ENCODE peak calls at places on chromosomes 2 and 18, in eight cellular contexts. I, W, J, P, K, D, Z and R are unnamed samples. For H3K27me3, the result is how much of the 10 kb centered on the place peaks cover.

GRCh38 chr2:128786296-128786695 is 467.6 kb upstream of the HS6ST1 start:
- DNase-seq in J (no peak), I (no peak), P (no peak), W (no peak), K (no peak), Z (no peak), D (no peak), R (no peak)

GRCh38 chr18:46387426-46388131 is 269.4 kb downstream of the LOXHD1 start:
- DNase-seq in W (no peak), I (no peak), J (no peak), Z (no peak), K (peak), P (peak), D (no peak), R (no peak)

GRCh38 chr2:188151670-188152069 is 140.0 kb upstream of the GULP1 start:
- DNase-seq in I (no peak), D (no peak), W (no peak), Z (no peak), K (no peak), J (no peak), P (no peak), R (no peak)

GRCh38 chr2:201977651-201978050 is 56.0 kb upstream of the FZD7 start:
- DNase-seq in Z (no peak), D (no peak), P (no peak), W (no peak), J (no peak), K (peak), I (no peak), R (no peak)

GRCh38 chr2:28663359-28663758 is 88.3 kb upstream of the PPP1CB start:
- DNase-seq in K (no peak), W (peak), J (no peak), D (no peak), Z (no peak), I (no peak), P (no peak), R (no peak)

GRCh38 chr2:168438553-168438952 is 17.5 kb upstream of the CERS6 start:
- DNase-seq in D (no peak), K (no peak), P (no peak), J (no peak), Z (no peak), I (no peak), W (no peak), R (no peak)

GRCh38 chr2:46776687-46777327 is 138.8 kb downstream of the MCFD2 start:
- DNase-seq in J (no peak), W (peak), P (peak), D (peak), Z (peak), I (peak), K (peak), R (no peak)

GRCh38 chr2:28335666-28336065 is 57.0 kb upstream of the FOSL2 start:
- DNase-seq in Z (no peak), P (no peak), W (no peak), K (no peak), J (no peak), I (no peak), D (no peak), R (no peak)

GRCh38 chr2:107721178-107721577 is 105.5 kb upstream of the RGPD4 start:
- DNase-seq in I (no peak), P (no peak), K (peak), Z (no peak), D (no peak), W (no peak), J (no peak), R (no peak)

GRCh38 chr2:46441838-46442712 is 37.3 kb upstream of the TMEM247 start:
- DNase-seq in Z (no peak), K (no peak), P (no peak), D (no peak), W (no peak), I (no peak), J (no peak), R (no peak)

GRCh38 chr2:26652361-26653041 is 11.3 kb upstream of the CIB4 start:
- DNase-seq in W (no peak), D (no peak), K (no peak), P (no peak), I (peak), Z (no peak), J (peak), R (no peak)

GRCh38 chr2:143564419-143564818 is 435.2 kb downstream of the ARHGAP15 start:
- DNase-seq in W (no peak), I (no peak), P (no peak), Z (no peak), D (no peak), J (no peak), K (no peak), R (no peak)

GRCh38 chr2:15158532-15158931 is 402.6 kb downstream of the NBAS start:
- DNase-seq in J (no peak), I (no peak), Z (no peak), W (no peak), P (no peak), D (no peak), K (peak), R (no peak)

GRCh38 chr18:10771053-10771709 is 245.4 kb downstream of the NAPG start:
- DNase-seq in W (peak), P (no peak), J (no peak), D (no peak), K (peak), Z (no peak), I (no peak), R (no peak)

GRCh38 chr2:68565858-68566257 is 77.5 kb upstream of the PROKR1 start:
- DNase-seq in K (peak), I (no peak), P (no peak), D (peak), W (peak), J (no peak), Z (no peak), R (no peak)

GRCh38 chr2:138267902-138268254 is 233.7 kb upstream of the SPOPL start:
- DNase-seq in W (no peak), K (no peak), I (no peak), D (no peak), P (no peak), Z (no peak), J (no peak), R (no peak)

GRCh38 chr2:37156071-37156856 is 516 bp downstream of the EIF2AK2 start:
- DNase-seq in D (peak), I (peak), Z (no peak), P (peak), K (peak), J (peak), W (peak), R (no peak)

GRCh38 chr2:20190862-20191713 is 33.8 kb downstream of the SDC1 start:
- DNase-seq in Z (no peak), J (no peak), I (peak), W (no peak), K (no peak), P (no peak), D (peak), R (peak)

GRCh38 chr2:158403237-158403636 is 53.3 kb downstream of the CCDC148 start:
- DNase-seq in W (no peak), P (no peak), D (peak), K (no peak), J (no peak), I (no peak), Z (no peak), R (no peak)

GRCh38 chr2:64165696-64166095 is 21.5 kb upstream of the PELI1 start:
- DNase-seq in W (peak), D (no peak), P (no peak), Z (no peak), K (peak), J (no peak), I (no peak), R (no peak)

GRCh38 chr2:65576861-65577601 is 144.6 kb upstream of the SPRED2 start:
- DNase-seq in I (no peak), P (no peak), W (peak), J (peak), K (peak), Z (no peak), D (no peak), R (no peak)

GRCh38 chr18:62784338-62784965 is 69.1 kb downstream of the PHLPP1 start:
- DNase-seq in J (no peak), Z (no peak), K (no peak), P (no peak), I (no peak), W (no peak), D (no peak), R (no peak)

GRCh38 chr2:128369626-128370467 is 51.2 kb upstream of the HS6ST1 start:
- DNase-seq in Z (no peak), D (no peak), J (no peak), P (peak), K (no peak), I (no peak), W (no peak), R (no peak)

GRCh38 chr2:74374509-74375205 is 5.5 kb downstream of the DCTN1 start:
- DNase-seq in W (peak), J (no peak), Z (no peak), D (no peak), P (peak), K (peak), I (peak), R (peak)

GRCh38 chr2:17122887-17123501 is 395.2 kb downstream of the RAD51AP2 start:
- DNase-seq in K (no peak), J (no peak), I (no peak), D (no peak), P (no peak), W (no peak), Z (no peak), R (no peak)

GRCh38 chr18:76620326-76620813 is 125.3 kb upstream of the ZNF516 start:
- DNase-seq in J (peak), K (peak), Z (no peak), P (peak), W (peak), D (peak), I (peak), R (peak)

GRCh38 chr18:59569321-59569720 is 127.9 kb downstream of the CCBE1 start:
- DNase-seq in W (no peak), D (no peak), J (no peak), I (no peak), K (no peak), P (no peak), Z (no peak), R (no peak)

DNA sequence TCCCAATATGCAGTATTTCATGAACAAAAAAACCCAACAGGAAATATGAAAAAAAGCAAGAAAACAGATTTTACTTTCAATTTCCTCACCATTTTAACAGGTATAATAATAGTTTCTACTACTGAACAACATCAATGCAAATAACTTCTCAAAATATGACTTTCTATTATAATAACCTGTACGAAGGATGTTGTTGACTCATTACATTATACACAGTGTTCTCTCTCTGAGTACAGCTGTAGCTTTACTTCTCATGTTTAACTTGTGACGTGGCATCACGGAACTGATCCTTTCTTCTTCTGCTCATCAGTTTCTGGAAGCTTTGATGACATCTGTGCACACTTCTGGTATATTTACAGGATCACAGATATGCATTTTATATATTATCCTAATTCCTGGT is 40.0 kb downstream of the FAM228A start:
- DNase-seq in W (no peak), J (no peak), Z (no peak), I (no peak), D (no peak), K (no peak), P (no peak), R (no peak)
- H3K4me3 ChIP-seq in W (no peak), J (no peak), Z (no peak), I (no peak), D (no peak), K (no peak), P (no peak), R (no peak)

GRCh38 chr18:48410095-48410920 is 1.1 kb upstream of the ZBTB7C start:
- DNase-seq in D (peak), K (peak), P (peak), J (peak), W (peak), I (peak), Z (peak), R (no peak)
- H3K27me3 ChIP-seq in D (under half), K (under half), P (under half), J (under half), W (under half), I (half or more), Z (under half), R (under half)

GRCh38 chr18:22558945-22559385 is 141.2 kb upstream of the CTAGE1 start:
- DNase-seq in K (peak), Z (no peak), W (peak), I (peak), P (peak), D (no peak), J (no peak), R (no peak)
- H3K4me3 ChIP-seq in K (peak), Z (no peak), W (peak), I (peak), P (peak), D (no peak), J (peak), R (peak)

GRCh38 chr2:118817469-118817868 is 30.0 kb downstream of the EN1 start:
- DNase-seq in P (no peak), I (no peak), J (peak), Z (no peak), K (no peak), D (no peak), W (no peak), R (no peak)
- H3K27me3 ChIP-seq in P (under half), I (half or more), J (under half), Z (under half), K (under half), D (under half), W (under half), R (under half)

DNA sequence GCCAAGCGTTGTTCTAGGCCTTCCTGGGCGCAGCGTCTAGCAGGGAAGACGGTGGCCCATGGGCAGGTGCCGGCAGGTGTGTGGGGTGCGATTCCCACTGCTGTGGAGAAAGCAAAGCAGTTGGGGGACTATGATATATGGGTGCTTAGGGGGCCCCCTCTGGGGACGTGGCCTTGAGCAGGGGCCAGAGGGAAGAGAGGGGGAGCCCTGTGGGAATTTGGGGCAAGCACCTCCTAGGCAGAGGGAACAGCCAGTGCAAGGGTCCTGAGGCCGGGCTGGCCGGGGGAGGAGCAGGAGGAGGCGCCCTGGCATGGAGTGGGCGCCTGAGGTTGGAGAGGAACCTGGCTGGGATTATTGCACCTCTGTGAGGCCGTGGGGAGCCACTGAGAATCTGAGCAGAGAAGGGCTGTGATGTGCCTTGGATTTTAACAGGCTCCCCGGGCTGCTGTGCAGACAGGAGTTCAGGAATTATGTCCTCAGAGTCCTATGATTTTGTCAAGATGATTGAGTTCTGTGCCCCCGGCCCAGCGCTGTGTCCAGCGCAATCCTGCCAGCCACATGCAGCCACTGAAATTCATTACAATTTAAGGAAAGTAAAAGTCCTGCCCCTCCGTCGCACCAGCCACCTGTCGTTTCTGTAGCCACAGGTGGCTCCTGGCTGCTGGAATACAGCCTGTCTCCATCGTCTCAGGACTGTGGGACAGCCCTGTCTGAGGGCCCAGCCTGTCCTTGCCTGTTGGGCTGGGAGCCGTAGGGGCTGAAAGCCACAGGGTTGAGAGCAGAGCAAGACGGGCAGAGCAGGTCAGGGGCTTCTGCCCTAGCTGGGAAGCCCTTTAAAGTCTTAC is 9.1 kb upstream of the KLHL30 start:
- DNase-seq in J (no peak), Z (no peak), P (no peak), K (no peak), W (no peak), D (no peak), I (no peak), R (no peak)
- H3K4me3 ChIP-seq in J (no peak), Z (no peak), P (no peak), K (no peak), W (no peak), D (no peak), I (no peak), R (no peak)

DNA sequence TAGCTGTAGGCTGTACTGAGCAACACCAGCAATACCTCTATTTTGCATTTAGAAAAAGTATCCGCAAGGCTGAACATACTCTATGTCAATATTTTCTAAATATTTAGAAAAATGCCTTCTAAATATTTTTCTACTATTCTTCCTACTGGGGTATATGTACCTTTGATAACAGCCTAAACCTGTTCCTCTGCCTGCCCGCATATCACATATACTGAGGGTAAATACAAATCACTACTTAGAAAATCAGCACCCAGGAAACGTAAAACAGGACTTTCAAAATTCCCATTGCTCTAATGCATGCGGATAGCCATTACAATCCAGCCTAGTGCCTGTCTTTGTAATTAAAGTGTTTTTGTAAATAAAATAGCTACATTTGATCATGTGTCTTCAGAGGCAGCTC is 56.1 kb downstream of the NCKAP5 start:
- DNase-seq in Z (no peak), W (no peak), J (no peak), I (no peak), P (no peak), K (no peak), D (no peak), R (no peak)
- H3K27me3 ChIP-seq in Z (under half), W (under half), J (under half), I (under half), P (under half), K (under half), D (under half), R (under half)